ENCODE peak calls at places on chromosomes 2 and 18, in six cellular contexts. G, M, Y, Z, P and O are unnamed samples.

GRCh38 chr2:162113771-162114168 is 38.3 kb downstream of the GCG start:
- DNase-seq in G (no peak), M (no peak), Y (no peak), Z (no peak), P (peak; percentile 71), O (no peak)

GRCh38 chr18:29838556-29838955 is 1204.0 kb downstream of the DSC3 start:
- DNase-seq in G (no peak), M (no peak), Y (no peak), Z (no peak), P (no peak), O (no peak)

GRCh38 chr2:41907141-41907540 is 140.7 kb upstream of the PKDCC start:
- DNase-seq in G (no peak), M (no peak), Y (no peak), Z (no peak), P (no peak), O (no peak)

GRCh38 chr18:74175658-74176057 is 27.3 kb downstream of the TIMM21 start:
- DNase-seq in G (no peak), M (no peak), Y (no peak), Z (no peak), P (no peak), O (no peak)

GRCh38 chr2:78118037-78118436 is 595.9 kb upstream of the LRRTM4 start:
- DNase-seq in G (no peak), M (no peak), Y (no peak), Z (no peak), P (no peak), O (no peak)

GRCh38 chr2:215764441-215765048 is 248.8 kb downstream of the MREG start:
- DNase-seq in G (no peak), M (no peak), Y (no peak), Z (no peak), P (peak; percentile 55), O (no peak)

GRCh38 chr18:57052173-57052572 is 94.7 kb upstream of the BOD1L2 start:
- DNase-seq in G (no peak), M (no peak), Y (no peak), Z (no peak), P (no peak), O (no peak)

GRCh38 chr2:37629529-37629928 is 41.9 kb downstream of the CDC42EP3 start:
- DNase-seq in G (no peak), M (no peak), Y (no peak), Z (no peak), P (no peak), O (no peak)

GRCh38 chr2:237735762-237736161 is 62.8 kb upstream of the RBM44 start:
- DNase-seq in G (no peak), M (no peak), Y (no peak), Z (no peak), P (no peak), O (no peak)

GRCh38 chr2:29013046-29013780 is 32.1 kb downstream of the TOGARAM2 start:
- DNase-seq in G (no peak), M (no peak), Y (no peak), Z (no peak), P (no peak), O (peak; percentile 18)

GRCh38 chr2:113324684-113325160 is 46.0 kb upstream of the PAX8 start:
- DNase-seq in G (no peak), M (peak; percentile 50), Y (peak; percentile 73), Z (peak; percentile 31), P (peak; percentile 82), O (peak; percentile 59)

GRCh38 chr18:77059294-77059916 is 73.2 kb downstream of the MBP start:
- DNase-seq in G (no peak), M (peak; percentile 48), Y (no peak), Z (peak; percentile 54), P (no peak), O (peak; percentile 57)

GRCh38 chr2:74261204-74261864 is 62.9 kb downstream of the MTHFD2 start:
- DNase-seq in G (no peak), M (peak; percentile 43), Y (no peak), Z (no peak), P (peak; percentile 46), O (peak; percentile 14)

GRCh38 chr2:190540048-190540447 is 5.5 kb upstream of the NEMP2 start:
- DNase-seq in G (no peak), M (no peak), Y (no peak), Z (no peak), P (no peak), O (no peak)

GRCh38 chr2:1632006-1632348 is 112.3 kb downstream of the PXDN start:
- DNase-seq in G (no peak), M (no peak), Y (no peak), Z (no peak), P (no peak), O (no peak)

GRCh38 chr2:119702918-119703401 is 24.0 kb downstream of the TMEM177 start:
- DNase-seq in G (peak; percentile 42), M (peak; percentile 63), Y (peak; percentile 78), Z (peak; percentile 70), P (peak; percentile 82), O (peak; percentile 80)

GRCh38 chr18:56028514-56028913 is 440.5 kb upstream of the TCF4 start:
- DNase-seq in G (no peak), M (no peak), Y (no peak), Z (no peak), P (peak; percentile 18), O (no peak)

GRCh38 chr2:118246726-118247125 is 158.5 kb downstream of the INSIG2 start:
- DNase-seq in G (no peak), M (no peak), Y (no peak), Z (no peak), P (peak; percentile 74), O (no peak)

GRCh38 chr2:133193544-133193943 is 374.7 kb downstream of the NCKAP5 start:
- DNase-seq in G (no peak), M (no peak), Y (no peak), Z (no peak), P (no peak), O (no peak)

GRCh38 chr18:60413944-60414547 is 41.5 kb upstream of the MC4R start:
- DNase-seq in G (no peak), M (no peak), Y (no peak), Z (no peak), P (no peak), O (no peak)

GRCh38 chr2:1836321-1836860 is 92.1 kb upstream of the PXDN start:
- DNase-seq in G (no peak), M (no peak), Y (no peak), Z (no peak), P (no peak), O (no peak)

GRCh38 chr18:46374850-46375249 is 270.7 kb downstream of the HAUS1 start:
- DNase-seq in G (no peak), M (no peak), Y (peak; percentile 80), Z (no peak), P (no peak), O (no peak)

GRCh38 chr2:39728941-39729351 is 50.1 kb downstream of the THUMPD2 start:
- DNase-seq in G (no peak), M (peak; percentile 13), Y (peak; percentile 43), Z (peak; percentile 21), P (peak; percentile 21), O (peak; percentile 50)

GRCh38 chr18:28594034-28594433 is 417.1 kb upstream of the CDH2 start:
- DNase-seq in G (no peak), M (no peak), Y (no peak), Z (no peak), P (no peak), O (no peak)

GRCh38 chr18:45167109-45167551 is 448.1 kb upstream of the SLC14A2 start:
- DNase-seq in G (no peak), M (no peak), Y (no peak), Z (no peak), P (peak; percentile 11), O (no peak)

GRCh38 chr2:100291152-100291970 is 30.9 kb downstream of the LONRF2 start:
- DNase-seq in G (peak; percentile 25), M (peak; percentile 84), Y (peak; percentile 60), Z (peak; percentile 54), P (peak; percentile 84), O (peak; percentile 72)

GRCh38 chr2:47497843-47498460 is 95.0 kb downstream of the MSH2 start:
- DNase-seq in G (no peak), M (no peak), Y (no peak), Z (no peak), P (no peak), O (no peak)

GRCh38 chr2:9877726-9878125 is 34.5 kb downstream of the TAF1B start:
- DNase-seq in G (no peak), M (no peak), Y (no peak), Z (no peak), P (no peak), O (no peak)

GRCh38 chr2:111135910-111136297 is 15.2 kb downstream of the BCL2L11 start:
- DNase-seq in G (no peak), M (no peak), Y (no peak), Z (no peak), P (no peak), O (no peak)

GRCh38 chr2:37459095-37459981 is 114.9 kb downstream of the QPCT start:
- DNase-seq in G (no peak), M (no peak), Y (no peak), Z (no peak), P (peak; percentile 35), O (no peak)

GRCh38 chr2:6557737-6558136 is 308.0 kb downstream of the CMPK2 start:
- DNase-seq in G (no peak), M (no peak), Y (no peak), Z (no peak), P (no peak), O (no peak)

GRCh38 chr18:45081579-45082181 is 401.0 kb downstream of the SETBP1 start:
- DNase-seq in G (no peak), M (no peak), Y (no peak), Z (no peak), P (no peak), O (no peak)

GRCh38 chr18:35247412-35248249 is 6.8 kb downstream of the ZNF397 start:
- DNase-seq in G (no peak), M (no peak), Y (no peak), Z (no peak), P (no peak), O (no peak)

GRCh38 chr18:27261769-27262549 is 76.9 kb upstream of the CHST9 start:
- DNase-seq in G (no peak), M (no peak), Y (no peak), Z (no peak), P (no peak), O (no peak)

GRCh38 chr2:15073639-15074038 is 441.1 kb downstream of the LRATD1 start:
- DNase-seq in G (no peak), M (no peak), Y (no peak), Z (no peak), P (no peak), O (no peak)

GRCh38 chr18:6666286-6666685 is 63.2 kb upstream of the ARHGAP28 start:
- DNase-seq in G (no peak), M (no peak), Y (no peak), Z (no peak), P (no peak), O (no peak)

GRCh38 chr2:158502984-158503383 is 46.2 kb downstream of the PKP4 start:
- DNase-seq in G (no peak), M (peak; percentile 56), Y (no peak), Z (no peak), P (peak; percentile 79), O (no peak)